ENCODE peak calls at places on chromosomes 12 and 14, in seven cellular contexts. Z, Q, S, B, X, A and E are unnamed samples.

GRCh38 chr14:32121948-32122347 is 44.8 kb downstream of the ARHGAP5 start:
- DNase-seq in Z (no peak), Q (no peak), S (no peak), B (no peak), X (no peak), A (no peak), E (no peak)

GRCh38 chr14:75084513-75084912 is 15.1 kb downstream of the ZC2HC1C start:
- DNase-seq in Z (no peak), Q (no peak), S (no peak), B (peak), X (no peak), A (no peak), E (no peak)

GRCh38 chr14:105244334-105244733 is 4.0 kb upstream of the BTBD6 start:
- DNase-seq in Z (no peak), Q (no peak), S (no peak), B (no peak), X (no peak), A (no peak), E (no peak)

GRCh38 chr12:75560167-75560566 is 48.8 kb upstream of the KRR1 start:
- DNase-seq in Z (no peak), Q (peak), S (no peak), B (peak), X (no peak), A (peak), E (no peak)

GRCh38 chr12:16515666-16516065 is 90.3 kb downstream of the LMO3 start:
- DNase-seq in Z (no peak), Q (no peak), S (no peak), B (no peak), X (no peak), A (no peak), E (no peak)

GRCh38 chr14:81509838-81510452 is 23.7 kb downstream of the SEL1L start:
- DNase-seq in Z (no peak), Q (no peak), S (no peak), B (peak), X (no peak), A (no peak), E (no peak)

GRCh38 chr12:77687346-77687745 is 143.3 kb upstream of the NAV3 start:
- DNase-seq in Z (no peak), Q (no peak), S (no peak), B (no peak), X (no peak), A (no peak), E (no peak)

GRCh38 chr12:123141615-123142517 is 9.0 kb downstream of the PITPNM2 start:
- DNase-seq in Z (peak), Q (no peak), S (no peak), B (no peak), X (no peak), A (no peak), E (no peak)

GRCh38 chr14:27623782-27624181 is 1025.9 kb upstream of the NOVA1 start:
- DNase-seq in Z (no peak), Q (no peak), S (no peak), B (no peak), X (no peak), A (no peak), E (no peak)

GRCh38 chr12:38728894-38729293 is 176.5 kb downstream of the CPNE8 start:
- DNase-seq in Z (no peak), Q (no peak), S (no peak), B (no peak), X (no peak), A (no peak), E (no peak)

GRCh38 chr12:131208425-131208824 is 254.7 kb downstream of the ADGRD1 start:
- DNase-seq in Z (no peak), Q (no peak), S (no peak), B (no peak), X (no peak), A (no peak), E (no peak)

GRCh38 chr12:76183459-76184186 is 99.1 kb upstream of the NAP1L1 start:
- DNase-seq in Z (peak), Q (no peak), S (no peak), B (peak), X (no peak), A (peak), E (peak)

GRCh38 chr12:74449872-74450271 is 87.8 kb upstream of the ATXN7L3B start:
- DNase-seq in Z (no peak), Q (no peak), S (no peak), B (peak), X (no peak), A (no peak), E (no peak)

GRCh38 chr12:76123301-76124212 is 39.1 kb upstream of the NAP1L1 start:
- DNase-seq in Z (no peak), Q (no peak), S (no peak), B (no peak), X (no peak), A (no peak), E (no peak)

GRCh38 chr12:115963030-115963480 is 314.4 kb downstream of the MED13L start:
- DNase-seq in Z (no peak), Q (no peak), S (no peak), B (no peak), X (no peak), A (no peak), E (no peak)

GRCh38 chr12:50058743-50059312 is 1.4 kb downstream of the ASIC1 start:
- DNase-seq in Z (no peak), Q (no peak), S (no peak), B (no peak), X (no peak), A (no peak), E (no peak)

DNA sequence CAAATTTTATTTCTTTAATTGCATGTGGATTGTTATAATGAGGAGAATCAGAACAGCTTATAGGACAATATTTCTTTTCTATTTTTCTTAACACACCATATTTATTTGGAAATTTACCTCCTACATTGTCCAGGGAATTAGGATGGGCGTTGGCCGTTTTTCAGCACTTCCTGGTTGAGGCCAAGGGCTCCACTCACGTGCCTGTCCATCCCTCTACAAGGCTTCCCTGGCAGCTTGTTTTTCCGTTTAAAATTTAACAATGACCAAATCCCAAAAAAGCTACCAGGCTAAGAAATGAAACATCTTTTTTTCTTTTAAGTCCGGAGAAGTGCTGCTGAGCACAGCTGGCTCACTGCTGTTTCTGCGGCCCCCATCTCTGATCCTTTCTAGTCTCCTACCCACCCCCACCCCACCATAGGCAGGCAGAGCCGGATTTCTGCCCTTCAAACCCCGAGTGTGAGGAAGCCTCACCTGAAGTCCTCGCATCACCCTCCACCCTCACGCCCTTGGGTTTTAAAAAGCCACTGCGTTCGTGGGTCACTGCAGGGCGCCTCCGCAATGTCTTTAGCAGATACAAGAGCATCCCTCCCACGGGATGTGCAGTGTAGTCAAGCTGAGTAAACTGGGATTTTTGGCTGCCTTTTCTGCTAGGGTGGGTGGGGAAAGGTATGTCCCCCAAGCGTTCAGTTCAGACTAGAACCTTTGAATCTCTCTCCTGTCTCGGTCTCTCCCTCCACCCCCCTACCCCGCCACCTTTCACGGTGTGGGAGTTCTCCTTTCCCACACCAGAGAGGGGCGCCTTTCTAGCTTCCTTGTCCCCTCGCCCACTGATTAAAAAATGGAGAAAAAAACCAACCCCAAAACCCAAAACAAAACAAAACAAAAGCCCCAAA is 767 bp upstream of the FAR2 start:
- DNase-seq in Z (peak), Q (no peak), S (no peak), B (peak), X (no peak), A (peak), E (no peak)
- TF ChIP-seq CTCF in Z (no peak), Q (peak), S (no peak), B (peak), X (no peak), A (no peak), E (no peak)

GRCh38 chr12:94872671-94873367 is 130.7 kb downstream of the NDUFA12 start:
- DNase-seq in Z (no peak), Q (no peak), S (no peak), B (no peak), X (no peak), A (peak), E (no peak)
- TF ChIP-seq CTCF in Z (no peak), Q (no peak), S (no peak), B (no peak), X (no peak), A (no peak), E (no peak)

GRCh38 chr14:92253381-92253894 is 69.5 kb upstream of the SLC24A4 start:
- DNase-seq in Z (no peak), Q (no peak), S (no peak), B (no peak), X (no peak), A (no peak), E (no peak)
- TF ChIP-seq CTCF in Z (no peak), Q (no peak), S (no peak), B (no peak), X (no peak), A (no peak), E (no peak)

GRCh38 chr14:68892961-68893360 is 86.1 kb downstream of the ACTN1 start:
- DNase-seq in Z (no peak), Q (no peak), S (no peak), B (no peak), X (no peak), A (no peak), E (no peak)
- TF ChIP-seq CTCF in Z (no peak), Q (no peak), S (no peak), B (no peak), X (no peak), A (no peak), E (no peak)

GRCh38 chr12:79364197-79364596 is 326.6 kb downstream of the PAWR start:
- DNase-seq in Z (no peak), Q (no peak), S (no peak), B (no peak), X (no peak), A (no peak), E (no peak)

GRCh38 chr12:79360269-79360668 is 330.5 kb downstream of the PAWR start:
- DNase-seq in Z (no peak), Q (peak), S (no peak), B (no peak), X (no peak), A (no peak), E (no peak)

GRCh38 chr12:79360936-79361335 is 329.8 kb downstream of the PAWR start:
- DNase-seq in Z (no peak), Q (no peak), S (no peak), B (no peak), X (no peak), A (no peak), E (no peak)

GRCh38 chr12:79358716-79359341 is 331.9 kb downstream of the PAWR start:
- DNase-seq in Z (no peak), Q (no peak), S (no peak), B (no peak), X (no peak), A (no peak), E (no peak)
- TF ChIP-seq CTCF in Z (no peak), Q (no peak), S (no peak), B (peak), X (no peak), A (no peak), E (no peak)

GRCh38 chr14:67673451-67673850 is 981 bp downstream of the VTI1B start:
- DNase-seq in Z (no peak), Q (no peak), S (no peak), B (no peak), X (no peak), A (no peak), E (no peak)

GRCh38 chr14:67674480-67675218 is at the start of gene VTI1B:
- DNase-seq in Z (peak), Q (peak), S (peak), B (peak), X (peak), A (peak), E (peak)

GRCh38 chr14:67668559-67668958 is 5.9 kb downstream of the VTI1B start:
- DNase-seq in Z (no peak), Q (no peak), S (no peak), B (no peak), X (no peak), A (peak), E (no peak)

GRCh38 chr14:67675219-67675582 is 769 bp upstream of the VTI1B start:
- DNase-seq in Z (no peak), Q (no peak), S (no peak), B (no peak), X (no peak), A (no peak), E (no peak)

DNA sequence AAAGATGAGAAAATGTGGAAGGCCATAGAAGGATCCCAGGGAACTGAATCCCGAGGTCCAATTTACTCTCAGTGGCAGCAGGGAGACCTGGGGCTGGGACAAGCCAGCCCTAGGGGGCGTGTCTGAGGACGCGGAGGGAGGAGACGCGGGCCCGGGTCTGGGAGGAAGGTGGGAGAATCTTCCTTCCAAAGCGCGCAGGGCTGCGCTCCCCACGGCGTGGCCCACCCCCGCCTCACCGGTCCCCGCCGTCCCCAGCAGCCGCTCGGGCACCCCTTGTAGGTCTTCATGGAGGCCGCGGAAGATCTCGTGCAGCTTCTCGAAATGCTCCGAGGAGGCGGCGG is 323 bp downstream of the VTI1B start:
- DNase-seq in Z (peak), Q (peak), S (peak), B (peak), X (peak), A (peak), E (no peak)
- TF ChIP-seq CTCF in Z (no peak), Q (peak), S (peak), B (peak), X (peak), A (peak), E (peak)

GRCh38 chr14:21093018-21093417 is 5.4 kb downstream of the ZNF219 start:
- DNase-seq in Z (peak), Q (no peak), S (no peak), B (no peak), X (no peak), A (no peak), E (no peak)

GRCh38 chr14:21095430-21096205 is 2.8 kb downstream of the ZNF219 start:
- DNase-seq in Z (peak), Q (no peak), S (no peak), B (no peak), X (no peak), A (no peak), E (no peak)

GRCh38 chr14:21091784-21092146 is 6.7 kb downstream of the ZNF219 start:
- DNase-seq in Z (peak), Q (no peak), S (no peak), B (no peak), X (no peak), A (no peak), E (no peak)

GRCh38 chr14:21092147-21093011 is 6.1 kb downstream of the ZNF219 start:
- DNase-seq in Z (peak), Q (peak), S (peak), B (peak), X (peak), A (peak), E (no peak)

DNA sequence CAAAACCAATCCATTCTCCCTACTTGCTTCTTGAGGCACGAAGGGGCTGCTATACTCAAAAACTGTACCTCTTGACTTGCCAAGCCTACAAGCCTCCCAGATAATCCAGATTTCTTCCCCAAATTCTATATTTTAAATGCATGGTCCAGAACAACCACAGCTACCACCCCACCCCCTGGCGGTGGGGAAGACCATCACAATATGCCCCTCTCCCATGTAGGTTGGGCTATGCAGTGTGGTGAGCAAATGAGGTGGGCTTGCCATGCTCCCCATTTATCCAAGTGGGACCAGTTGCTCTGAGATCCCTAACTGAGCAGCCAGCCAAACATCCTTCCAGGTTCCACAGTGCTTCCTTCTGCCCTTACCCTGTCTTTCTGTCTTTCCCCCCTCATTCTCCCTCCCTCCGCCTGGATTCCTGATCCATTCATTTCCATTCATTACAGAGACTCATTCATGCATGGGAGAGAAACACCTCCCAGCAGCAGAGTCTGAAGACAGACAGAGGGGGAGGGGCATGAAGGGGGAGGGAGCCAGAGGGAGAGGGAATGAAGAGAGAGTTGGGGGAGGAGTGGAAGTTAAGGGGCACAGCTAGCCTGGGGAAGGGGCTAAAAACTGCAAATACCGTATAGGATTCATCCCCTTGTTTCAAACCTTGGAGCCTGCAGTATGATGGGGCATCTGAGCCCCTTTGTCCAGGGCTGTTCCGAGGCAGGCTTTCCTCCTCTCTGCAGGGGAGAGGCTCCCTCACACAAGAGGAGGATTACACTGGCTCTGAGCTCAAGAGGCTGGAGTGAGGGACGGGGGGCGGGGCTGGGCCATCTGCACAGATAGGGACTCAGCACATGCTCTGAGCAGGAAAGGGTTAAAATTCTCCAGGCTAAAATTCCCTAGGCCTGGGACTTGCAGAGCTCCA is 4.4 kb downstream of the ZNF219 start:
- DNase-seq in Z (no peak), Q (peak), S (peak), B (peak), X (no peak), A (no peak), E (no peak)
- TF ChIP-seq CTCF in Z (no peak), Q (peak), S (peak), B (peak), X (no peak), A (no peak), E (peak)

GRCh38 chr14:68278568-68279436 is 459.2 kb downstream of the RAD51B start:
- DNase-seq in Z (no peak), Q (no peak), S (no peak), B (no peak), X (no peak), A (no peak), E (no peak)
- TF ChIP-seq CTCF in Z (no peak), Q (no peak), S (no peak), B (no peak), X (no peak), A (no peak), E (no peak)

DNA sequence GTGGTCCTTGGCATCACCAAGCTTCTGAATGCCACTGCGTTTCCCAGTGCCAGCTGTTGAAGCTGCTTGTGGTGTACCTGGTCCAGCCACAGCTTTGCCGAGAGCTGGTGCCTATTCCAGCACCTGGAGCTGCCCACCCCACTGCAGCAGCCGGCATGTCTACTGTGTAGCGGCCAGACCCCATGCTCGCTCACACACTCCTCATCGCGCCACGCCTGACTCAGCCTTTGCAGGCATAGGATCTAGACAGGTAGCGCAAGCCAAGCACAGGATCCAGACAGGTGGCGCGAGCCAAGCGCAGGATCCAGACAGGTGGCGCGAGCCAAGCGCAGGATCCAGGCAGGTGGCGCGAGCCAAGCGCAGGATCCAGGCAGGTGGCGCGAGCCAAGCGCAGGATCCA is 11.6 kb upstream of the ZNF605 start:
- DNase-seq in Z (no peak), Q (no peak), S (no peak), B (no peak), X (no peak), A (no peak), E (no peak)
- TF ChIP-seq CTCF in Z (no peak), Q (no peak), S (no peak), B (no peak), X (no peak), A (no peak), E (no peak)

GRCh38 chr12:118448341-118448740 is 72.0 kb downstream of the SUDS3 start:
- DNase-seq in Z (no peak), Q (no peak), S (no peak), B (no peak), X (no peak), A (no peak), E (no peak)
- TF ChIP-seq CTCF in Z (no peak), Q (no peak), S (no peak), B (no peak), X (no peak), A (no peak), E (no peak)